ENCODE peak calls at places on chromosomes 12 and 14, in five cellular contexts. O is GM13976; J is CD4-positive, alpha-beta T cell; Z is NAMALWA; H is left ventricle myocardium inferior. Y is an unnamed sample.

GRCh38 chr14:101705733-101706508 is 55.6 kb upstream of the PPP2R5C start:
- DNase-seq in O (no peak), J (peak; percentile 65), Z (no peak), H (peak; percentile 73), Y (peak; percentile 56)

GRCh38 chr12:69330475-69331473 is 17.4 kb upstream of the LYZ start:
- DNase-seq in O (peak; percentile 32), J (peak; percentile 61), Z (peak; percentile 69), H (no peak), Y (peak; percentile 42)

GRCh38 chr12:54000105-54000773 is at the start of gene HOXC9:
- DNase-seq in O (no peak), J (no peak), Z (no peak), H (no peak), Y (no peak)

GRCh38 chr14:22852599-22852939 is 16.2 kb downstream of the MMP14 start:
- DNase-seq in O (no peak), J (no peak), Z (no peak), H (no peak), Y (no peak)

GRCh38 chr12:77064891-77065360 is 443 bp downstream of the E2F7 start:
- DNase-seq in O (no peak), J (peak; percentile 1), Z (no peak), H (no peak), Y (peak; percentile 2)

GRCh38 chr14:74604896-74605295 is 7.1 kb downstream of the LTBP2 start:
- DNase-seq in O (no peak), J (no peak), Z (no peak), H (no peak), Y (no peak)

GRCh38 chr14:94373708-94374107 is 14.7 kb downstream of the SERPINA1 start:
- DNase-seq in O (no peak), J (no peak), Z (no peak), H (no peak), Y (no peak)

GRCh38 chr12:121494093-121494787 is 86.6 kb downstream of the KDM2B start:
- DNase-seq in O (peak; percentile 75), J (peak; percentile 55), Z (peak; percentile 61), H (peak; percentile 37), Y (peak; percentile 63)

GRCh38 chr12:118213452-118213851 is 77.5 kb downstream of the PEBP1 start:
- DNase-seq in O (no peak), J (no peak), Z (no peak), H (no peak), Y (no peak)

GRCh38 chr14:68676511-68676943 is 116.3 kb downstream of the ZFP36L1 start:
- DNase-seq in O (no peak), J (no peak), Z (no peak), H (no peak), Y (no peak)

GRCh38 chr12:41122894-41123293 is 65.2 kb upstream of the PDZRN4 start:
- DNase-seq in O (no peak), J (no peak), Z (no peak), H (no peak), Y (no peak)

GRCh38 chr14:90555126-90556049 is 158.6 kb downstream of the CALM1 start:
- DNase-seq in O (no peak), J (no peak), Z (no peak), H (no peak), Y (no peak)

GRCh38 chr14:29150659-29151058 is 384.1 kb downstream of the FOXG1 start:
- DNase-seq in O (no peak), J (no peak), Z (peak; percentile 1), H (no peak), Y (no peak)

GRCh38 chr14:95098984-95099599 is 58.2 kb downstream of the DICER1 start:
- DNase-seq in O (no peak), J (no peak), Z (peak; percentile 74), H (peak; percentile 54), Y (peak; percentile 4)

GRCh38 chr12:53174881-53175491 is 5.5 kb upstream of the ZNF740 start:
- DNase-seq in O (no peak), J (no peak), Z (peak; percentile 34), H (no peak), Y (no peak)

GRCh38 chr12:103857164-103857563 is 16.1 kb upstream of the NT5DC3 start:
- DNase-seq in O (no peak), J (no peak), Z (no peak), H (no peak), Y (no peak)